ENCODE peak calls at places on chromosomes 2 and 18, in eight cellular contexts. One of them, this sample, is unnamed.

GRCh38 chr2:234204480-234204879 is 154.0 kb downstream of the SPP2 start:
- DNase-seq in left ventricle myocardium inferior: no peak
- DNase-seq in CD8-positive, alpha-beta T cell: no peak
- DNase-seq in fibroblast of lung: peak; percentile 35
- DNase-seq in astrocyte: peak; percentile 32
- DNase-seq in hepatocyte: no peak
- DNase-seq in heart left ventricle: no peak
- DNase-seq in A549: peak; percentile 49
- DNase-seq in this sample: peak; percentile 39

GRCh38 chr2:242036653-242036950 is 167.1 kb downstream of the RTP5 start:
- DNase-seq in left ventricle myocardium inferior: no peak
- DNase-seq in hepatocyte: no peak
- DNase-seq in CD8-positive, alpha-beta T cell: no peak
- DNase-seq in fibroblast of lung: no peak
- DNase-seq in A549: no peak
- DNase-seq in heart left ventricle: no peak
- DNase-seq in astrocyte: no peak
- DNase-seq in this sample: no peak

GRCh38 chr2:229689307-229689839 is 25.0 kb downstream of the DNER start:
- DNase-seq in A549: no peak
- DNase-seq in CD8-positive, alpha-beta T cell: no peak
- DNase-seq in hepatocyte: no peak
- DNase-seq in left ventricle myocardium inferior: no peak
- DNase-seq in heart left ventricle: no peak
- DNase-seq in fibroblast of lung: no peak
- DNase-seq in astrocyte: no peak
- DNase-seq in this sample: no peak

GRCh38 chr2:136238552-136239346 is 120.8 kb upstream of the CXCR4 start:
- DNase-seq in hepatocyte: no peak
- DNase-seq in CD8-positive, alpha-beta T cell: peak; percentile 65
- DNase-seq in heart left ventricle: no peak
- DNase-seq in astrocyte: peak; percentile 70
- DNase-seq in left ventricle myocardium inferior: no peak
- DNase-seq in A549: no peak
- DNase-seq in fibroblast of lung: peak; percentile 69
- DNase-seq in this sample: no peak

GRCh38 chr2:130756721-130757195 is 1.4 kb downstream of the AMER3 start:
- DNase-seq in left ventricle myocardium inferior: no peak
- DNase-seq in A549: no peak
- DNase-seq in heart left ventricle: no peak
- DNase-seq in hepatocyte: no peak
- DNase-seq in fibroblast of lung: no peak
- DNase-seq in CD8-positive, alpha-beta T cell: no peak
- DNase-seq in astrocyte: no peak
- DNase-seq in this sample: no peak

GRCh38 chr18:57447154-57447621 is 12.0 kb downstream of the ONECUT2 start:
- DNase-seq in astrocyte: peak; percentile 8
- DNase-seq in left ventricle myocardium inferior: no peak
- DNase-seq in hepatocyte: peak; percentile 76
- DNase-seq in CD8-positive, alpha-beta T cell: no peak
- DNase-seq in heart left ventricle: no peak
- DNase-seq in fibroblast of lung: peak; percentile 28
- DNase-seq in A549: no peak
- DNase-seq in this sample: no peak

GRCh38 chr18:78528437-78529228 is 451.0 kb upstream of the SALL3 start:
- DNase-seq in left ventricle myocardium inferior: no peak
- DNase-seq in CD8-positive, alpha-beta T cell: no peak
- DNase-seq in astrocyte: no peak
- DNase-seq in hepatocyte: no peak
- DNase-seq in heart left ventricle: no peak
- DNase-seq in A549: no peak
- DNase-seq in fibroblast of lung: no peak
- DNase-seq in this sample: no peak

GRCh38 chr2:238720232-238720672 is 127.6 kb upstream of the TWIST2 start:
- DNase-seq in heart left ventricle: no peak
- DNase-seq in astrocyte: no peak
- DNase-seq in hepatocyte: peak; percentile 71
- DNase-seq in A549: peak; percentile 52
- DNase-seq in fibroblast of lung: peak; percentile 31
- DNase-seq in CD8-positive, alpha-beta T cell: peak; percentile 33
- DNase-seq in left ventricle myocardium inferior: peak; percentile 43
- DNase-seq in this sample: peak; percentile 100

GRCh38 chr2:201084863-201085262 is 13.1 kb downstream of the NDUFB3 start:
- DNase-seq in left ventricle myocardium inferior: no peak
- DNase-seq in CD8-positive, alpha-beta T cell: no peak
- DNase-seq in A549: no peak
- DNase-seq in astrocyte: no peak
- DNase-seq in fibroblast of lung: peak; percentile 5
- DNase-seq in hepatocyte: no peak
- DNase-seq in heart left ventricle: no peak
- DNase-seq in this sample: no peak

GRCh38 chr2:216189410-216189809 is 80.3 kb downstream of the XRCC5 start:
- DNase-seq in astrocyte: peak; percentile 60
- DNase-seq in heart left ventricle: no peak
- DNase-seq in fibroblast of lung: peak; percentile 67
- DNase-seq in CD8-positive, alpha-beta T cell: no peak
- DNase-seq in left ventricle myocardium inferior: no peak
- DNase-seq in hepatocyte: no peak
- DNase-seq in A549: no peak
- DNase-seq in this sample: no peak

GRCh38 chr2:111017034-111017640 is 103.6 kb upstream of the BCL2L11 start:
- DNase-seq in left ventricle myocardium inferior: no peak
- DNase-seq in hepatocyte: no peak
- DNase-seq in A549: no peak
- DNase-seq in fibroblast of lung: no peak
- DNase-seq in CD8-positive, alpha-beta T cell: no peak
- DNase-seq in heart left ventricle: no peak
- DNase-seq in astrocyte: no peak
- DNase-seq in this sample: no peak

GRCh38 chr2:174493549-174494331 is 6.9 kb upstream of the GPR155 start:
- DNase-seq in left ventricle myocardium inferior: no peak
- DNase-seq in astrocyte: no peak
- DNase-seq in CD8-positive, alpha-beta T cell: peak; percentile 14
- DNase-seq in fibroblast of lung: no peak
- DNase-seq in hepatocyte: no peak
- DNase-seq in heart left ventricle: no peak
- DNase-seq in A549: no peak
- DNase-seq in this sample: no peak

GRCh38 chr2:61855178-61855523 is 1.3 kb upstream of the FAM161A start:
- DNase-seq in heart left ventricle: no peak
- DNase-seq in left ventricle myocardium inferior: no peak
- DNase-seq in astrocyte: peak; percentile 17
- DNase-seq in fibroblast of lung: peak; percentile 30
- DNase-seq in hepatocyte: peak; percentile 48
- DNase-seq in A549: no peak
- DNase-seq in CD8-positive, alpha-beta T cell: no peak
- DNase-seq in this sample: no peak

GRCh38 chr2:25596506-25596905 is 76.9 kb downstream of the DTNB start:
- DNase-seq in heart left ventricle: no peak
- DNase-seq in A549: no peak
- DNase-seq in hepatocyte: no peak
- DNase-seq in fibroblast of lung: peak; percentile 61
- DNase-seq in astrocyte: peak; percentile 51
- DNase-seq in CD8-positive, alpha-beta T cell: no peak
- DNase-seq in left ventricle myocardium inferior: no peak
- DNase-seq in this sample: no peak

GRCh38 chr2:44450082-44450481 is 88.3 kb downstream of the CAMKMT start:
- DNase-seq in left ventricle myocardium inferior: no peak
- DNase-seq in CD8-positive, alpha-beta T cell: no peak
- DNase-seq in hepatocyte: no peak
- DNase-seq in A549: no peak
- DNase-seq in fibroblast of lung: no peak
- DNase-seq in astrocyte: no peak
- DNase-seq in heart left ventricle: no peak
- DNase-seq in this sample: no peak

GRCh38 chr2:236981710-236982485 is 103.8 kb upstream of the COPS8 start:
- DNase-seq in A549: no peak
- DNase-seq in hepatocyte: no peak
- DNase-seq in astrocyte: no peak
- DNase-seq in left ventricle myocardium inferior: no peak
- DNase-seq in CD8-positive, alpha-beta T cell: no peak
- DNase-seq in fibroblast of lung: no peak
- DNase-seq in heart left ventricle: no peak
- DNase-seq in this sample: no peak

GRCh38 chr2:55862673-55863390 is 60.8 kb downstream of the EFEMP1 start:
- DNase-seq in A549: peak; percentile 53
- DNase-seq in fibroblast of lung: peak; percentile 100
- DNase-seq in astrocyte: peak; percentile 100
- DNase-seq in hepatocyte: peak; percentile 87
- DNase-seq in CD8-positive, alpha-beta T cell: no peak
- DNase-seq in heart left ventricle: no peak
- DNase-seq in left ventricle myocardium inferior: no peak
- DNase-seq in this sample: peak; percentile 99

GRCh38 chr2:239711911-239712570 is 311.2 kb upstream of the HDAC4 start:
- DNase-seq in hepatocyte: no peak
- DNase-seq in fibroblast of lung: no peak
- DNase-seq in astrocyte: no peak
- DNase-seq in CD8-positive, alpha-beta T cell: no peak
- DNase-seq in A549: no peak
- DNase-seq in left ventricle myocardium inferior: no peak
- DNase-seq in heart left ventricle: no peak
- DNase-seq in this sample: no peak

GRCh38 chr2:173087214-173087581 is 11.6 kb downstream of the MAP3K20 start:
- DNase-seq in fibroblast of lung: peak; percentile 64
- DNase-seq in astrocyte: peak; percentile 52
- DNase-seq in heart left ventricle: no peak
- DNase-seq in A549: no peak
- DNase-seq in hepatocyte: no peak
- DNase-seq in left ventricle myocardium inferior: no peak
- DNase-seq in CD8-positive, alpha-beta T cell: no peak
- DNase-seq in this sample: no peak
- H3K27ac ChIP-seq in fibroblast of lung: peak overlapping the region; percentile 87
- H3K27ac ChIP-seq in astrocyte: peak overlapping the region; percentile 35
- H3K27ac ChIP-seq in heart left ventricle: peak overlapping the region; percentile 74
- H3K27ac ChIP-seq in A549: peak overlapping the region; percentile 69
- H3K27ac ChIP-seq in hepatocyte: no peak overlapping the region
- H3K27ac ChIP-seq in left ventricle myocardium inferior: peak overlapping the region; percentile 85
- H3K27ac ChIP-seq in CD8-positive, alpha-beta T cell: no peak overlapping the region
- H3K27ac ChIP-seq in this sample: no peak overlapping the region

DNA sequence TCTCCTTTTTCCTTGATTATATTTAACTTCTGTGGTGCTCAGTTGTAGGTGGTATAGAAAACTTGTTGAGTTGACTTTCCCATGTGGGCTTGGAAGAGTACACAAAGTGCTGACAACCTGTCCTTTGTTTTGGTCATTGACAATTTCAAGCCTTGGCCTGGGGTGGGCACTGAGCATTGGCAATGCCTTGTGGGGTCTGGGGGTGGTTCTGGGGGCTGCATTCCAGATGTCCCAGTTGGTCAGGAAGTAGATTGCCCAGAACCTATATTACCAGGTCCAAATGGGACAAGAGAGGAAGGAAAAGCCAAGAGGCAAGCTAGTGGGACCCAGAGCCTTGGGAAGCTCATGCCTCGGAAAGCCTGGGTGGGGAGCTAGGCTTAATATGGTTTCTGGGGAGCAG is 87.3 kb downstream of the SLC4A3 start:
- DNase-seq in A549: no peak
- DNase-seq in fibroblast of lung: no peak
- DNase-seq in astrocyte: no peak
- DNase-seq in CD8-positive, alpha-beta T cell: no peak
- DNase-seq in left ventricle myocardium inferior: no peak
- DNase-seq in heart left ventricle: no peak
- DNase-seq in hepatocyte: no peak
- DNase-seq in this sample: no peak
- H3K4me1 ChIP-seq in A549: no peaks in the 10 kb centered on the region
- H3K4me1 ChIP-seq in fibroblast of lung: no peaks in the 10 kb centered on the region
- H3K4me1 ChIP-seq in astrocyte: no peaks in the 10 kb centered on the region
- H3K4me1 ChIP-seq in CD8-positive, alpha-beta T cell: no peaks in the 10 kb centered on the region
- H3K4me1 ChIP-seq in left ventricle myocardium inferior: peaks cover 11% of the 10 kb centered on the region
- H3K4me1 ChIP-seq in heart left ventricle: no peaks in the 10 kb centered on the region
- H3K4me1 ChIP-seq in hepatocyte: no peaks in the 10 kb centered on the region
- H3K4me1 ChIP-seq in this sample: no peaks in the 10 kb centered on the region

GRCh38 chr2:100730290-100730868 is 89.6 kb upstream of the NPAS2 start:
- DNase-seq in hepatocyte: peak; percentile 54
- DNase-seq in heart left ventricle: peak; percentile 75
- DNase-seq in A549: peak; percentile 38
- DNase-seq in CD8-positive, alpha-beta T cell: peak; percentile 43
- DNase-seq in fibroblast of lung: peak; percentile 68
- DNase-seq in left ventricle myocardium inferior: peak; percentile 61
- DNase-seq in astrocyte: peak; percentile 53
- DNase-seq in this sample: no peak
- TF ChIP-seq CTCF in hepatocyte: peak; percentile 61
- TF ChIP-seq CTCF in heart left ventricle: peak; percentile 70
- TF ChIP-seq CTCF in A549: peak; percentile 69
- TF ChIP-seq CTCF in CD8-positive, alpha-beta T cell: peak; percentile 35
- TF ChIP-seq CTCF in fibroblast of lung: peak; percentile 91
- TF ChIP-seq CTCF in left ventricle myocardium inferior: peak; percentile 77
- TF ChIP-seq CTCF in astrocyte: peak; percentile 80
- TF ChIP-seq CTCF in this sample: peak; percentile 90

GRCh38 chr18:7566244-7566586 is 901 bp upstream of the PTPRM start:
- DNase-seq in heart left ventricle: no peak
- DNase-seq in astrocyte: no peak
- DNase-seq in fibroblast of lung: peak; percentile 6
- DNase-seq in hepatocyte: no peak
- DNase-seq in CD8-positive, alpha-beta T cell: no peak
- DNase-seq in left ventricle myocardium inferior: no peak
- DNase-seq in A549: no peak
- DNase-seq in this sample: no peak
- H3K27ac ChIP-seq in heart left ventricle: peak overlapping the region; percentile 100
- H3K27ac ChIP-seq in astrocyte: peak overlapping the region; percentile 90
- H3K27ac ChIP-seq in fibroblast of lung: peak overlapping the region; percentile 73
- H3K27ac ChIP-seq in hepatocyte: peak overlapping the region; percentile 97
- H3K27ac ChIP-seq in CD8-positive, alpha-beta T cell: no peak overlapping the region
- H3K27ac ChIP-seq in left ventricle myocardium inferior: peak overlapping the region; percentile 100
- H3K27ac ChIP-seq in A549: peak overlapping the region; percentile 98
- H3K27ac ChIP-seq in this sample: peak overlapping the region; percentile 48

GRCh38 chr2:226124548-226125011 is 675.0 kb downstream of the IRS1 start:
- DNase-seq in CD8-positive, alpha-beta T cell: no peak
- DNase-seq in heart left ventricle: peak; percentile 23
- DNase-seq in A549: no peak
- DNase-seq in fibroblast of lung: peak; percentile 43
- DNase-seq in hepatocyte: no peak
- DNase-seq in astrocyte: peak; percentile 27
- DNase-seq in left ventricle myocardium inferior: no peak
- DNase-seq in this sample: no peak
- H3K4me1 ChIP-seq in CD8-positive, alpha-beta T cell: no peaks in the 10 kb centered on the region
- H3K4me1 ChIP-seq in heart left ventricle: no peaks in the 10 kb centered on the region
- H3K4me1 ChIP-seq in A549: peaks cover 19% of the 10 kb centered on the region
- H3K4me1 ChIP-seq in fibroblast of lung: peaks cover 14% of the 10 kb centered on the region
- H3K4me1 ChIP-seq in hepatocyte: peaks cover 14% of the 10 kb centered on the region
- H3K4me1 ChIP-seq in astrocyte: no peaks in the 10 kb centered on the region
- H3K4me1 ChIP-seq in left ventricle myocardium inferior: peaks cover 25% of the 10 kb centered on the region
- H3K4me1 ChIP-seq in this sample: peaks cover 28% of the 10 kb centered on the region

DNA sequence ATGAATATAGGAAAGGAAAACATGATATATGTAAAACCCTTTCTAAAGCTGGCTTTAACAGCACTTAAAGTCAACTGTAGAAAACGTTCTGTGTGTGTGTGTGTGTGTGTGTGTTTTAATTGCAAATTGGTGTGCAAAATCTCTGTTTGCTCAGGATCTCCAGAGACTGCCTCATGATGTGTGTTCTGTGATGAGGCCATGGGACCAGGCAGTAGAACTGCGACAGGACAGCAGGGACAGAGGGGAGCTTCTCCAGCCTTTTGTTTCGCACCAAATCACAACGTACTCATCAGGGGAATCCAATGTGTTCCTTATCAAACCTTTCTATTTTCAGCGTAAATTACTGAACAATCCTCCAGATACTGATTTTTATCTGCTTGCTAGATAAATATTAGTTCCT is 66.7 kb downstream of the NXPH2 start:
- DNase-seq in CD8-positive, alpha-beta T cell: no peak
- DNase-seq in hepatocyte: peak; percentile 14
- DNase-seq in fibroblast of lung: no peak
- DNase-seq in A549: no peak
- DNase-seq in heart left ventricle: no peak
- DNase-seq in left ventricle myocardium inferior: no peak
- DNase-seq in astrocyte: no peak
- DNase-seq in this sample: no peak
- TF ChIP-seq CTCF in CD8-positive, alpha-beta T cell: no peak
- TF ChIP-seq CTCF in hepatocyte: no peak
- TF ChIP-seq CTCF in fibroblast of lung: no peak
- TF ChIP-seq CTCF in A549: no peak
- TF ChIP-seq CTCF in heart left ventricle: no peak
- TF ChIP-seq CTCF in left ventricle myocardium inferior: no peak
- TF ChIP-seq CTCF in astrocyte: no peak
- TF ChIP-seq CTCF in this sample: no peak

This sample was measured in foreskin keratinocyte.